ENCODE peak calls at places on chromosome 2, in five cellular contexts. V is endothelial cell, H is GM23338, P is fibroblast of the aortic adventitia, B is colonic mucosa. Z is an unnamed sample.

GRCh38 chr2:168849610-168850009 is 40.6 kb downstream of the SPC25 start:
- DNase-seq in H (peak; percentile 63), P (peak; percentile 37), V (peak; percentile 47), B (peak; percentile 55), Z (peak; percentile 17)

GRCh38 chr2:96116879-96117533 is 635 bp upstream of the ADRA2B start:
- DNase-seq in B (peak; percentile 57), V (peak; percentile 81), P (peak; percentile 14), H (peak; percentile 78), Z (peak; percentile 76)

GRCh38 chr2:217248312-217248935 is 388.6 kb upstream of the TNP1 start:
- DNase-seq in B (peak; percentile 59), V (no peak), H (peak; percentile 14), P (peak; percentile 69), Z (peak; percentile 33)

GRCh38 chr2:226835420-226835795 is 446 bp upstream of the RHBDD1 start:
- DNase-seq in B (no peak), P (no peak), H (peak; percentile 67), V (peak; percentile 66), Z (peak; percentile 63)

GRCh38 chr2:146734042-146734715 is 1110.7 kb upstream of the ACVR2A start:
- DNase-seq in V (peak; percentile 28), B (no peak), P (peak; percentile 87), H (peak; percentile 74), Z (no peak)

GRCh38 chr2:37367310-37367709 is 22.9 kb downstream of the QPCT start:
- DNase-seq in H (no peak), V (no peak), P (no peak), B (no peak), Z (no peak)

GRCh38 chr2:98736464-98736889 is 5.5 kb upstream of the MGAT4A start:
- DNase-seq in P (no peak), B (no peak), V (no peak), H (no peak), Z (no peak)

GRCh38 chr2:11121823-11122155 is 33.5 kb upstream of the SLC66A3 start:
- DNase-seq in H (no peak), V (no peak), P (no peak), B (no peak), Z (no peak)

GRCh38 chr2:177573120-177573519 is 180.5 kb downstream of the AGPS start:
- DNase-seq in H (no peak), V (no peak), B (no peak), P (peak; percentile 34), Z (no peak)

GRCh38 chr2:38068228-38068627 is 7.7 kb downstream of the CYP1B1 start:
- DNase-seq in P (peak; percentile 41), V (no peak), H (no peak), B (no peak), Z (no peak)

GRCh38 chr2:86492057-86492456 is 50.9 kb downstream of the KDM3A start:
- DNase-seq in P (peak; percentile 49), B (no peak), V (no peak), H (no peak), Z (no peak)

GRCh38 chr2:75047189-75047812 is 88.9 kb downstream of the POLE4 start:
- DNase-seq in B (no peak), H (no peak), P (peak; percentile 57), V (no peak), Z (no peak)

GRCh38 chr2:23669413-23670244 is 257.3 kb downstream of the ATAD2B start:
- DNase-seq in B (peak; percentile 29), P (peak; percentile 88), V (no peak), H (no peak), Z (no peak)

GRCh38 chr2:207066784-207067460 is 98.8 kb downstream of the KLF7 start:
- DNase-seq in H (no peak), B (no peak), P (no peak), V (no peak), Z (no peak)

GRCh38 chr2:74892609-74893008 is 58.7 kb downstream of the HK2 start:
- DNase-seq in H (no peak), B (no peak), V (no peak), P (no peak), Z (no peak)

GRCh38 chr2:146523218-146523617 is 1321.6 kb upstream of the ACVR2A start:
- DNase-seq in P (peak; percentile 16), H (peak; percentile 18), V (no peak), B (no peak), Z (no peak)

GRCh38 chr2:170827841-170828532 is 11.3 kb downstream of the GAD1 start:
- DNase-seq in P (no peak), V (no peak), B (no peak), H (no peak), Z (no peak)

GRCh38 chr2:70684846-70685622 is 83.0 kb downstream of the ADD2 start:
- DNase-seq in V (no peak), H (no peak), P (no peak), B (no peak), Z (no peak)

GRCh38 chr2:168717790-168718502 is 84.5 kb upstream of the NOSTRIN start:
- DNase-seq in V (no peak), H (no peak), B (no peak), P (no peak), Z (no peak)

GRCh38 chr2:121187351-121187921 is 97.6 kb downstream of the TFCP2L1 start:
- DNase-seq in H (no peak), V (no peak), P (no peak), B (no peak), Z (no peak)

GRCh38 chr2:44957656-44958327 is 16.3 kb downstream of the SIX3 start:
- DNase-seq in B (no peak), P (peak; percentile 47), H (no peak), V (no peak), Z (no peak)

GRCh38 chr2:88857951-88858406 is 166.5 kb downstream of the RPIA start:
- DNase-seq in V (no peak), H (peak; percentile 46), P (peak; percentile 26), B (peak; percentile 30), Z (peak; percentile 44)

GRCh38 chr2:141942006-141942789 is 188.6 kb downstream of the LRP1B start:
- DNase-seq in P (no peak), V (no peak), B (no peak), H (peak; percentile 36), Z (no peak)
- TF ChIP-seq CTCF in P (no peak), V (peak; percentile 68), B (no peak), H (peak; percentile 59), Z (peak; percentile 59)

GRCh38 chr2:30230855-30231725 is at the start of gene LBH:
- DNase-seq in P (peak; percentile 91), V (peak; percentile 92), B (peak; percentile 81), H (peak; percentile 74), Z (peak; percentile 89)
- TF ChIP-seq CTCF in P (no peak), V (no peak), B (no peak), H (no peak), Z (no peak)

DNA sequence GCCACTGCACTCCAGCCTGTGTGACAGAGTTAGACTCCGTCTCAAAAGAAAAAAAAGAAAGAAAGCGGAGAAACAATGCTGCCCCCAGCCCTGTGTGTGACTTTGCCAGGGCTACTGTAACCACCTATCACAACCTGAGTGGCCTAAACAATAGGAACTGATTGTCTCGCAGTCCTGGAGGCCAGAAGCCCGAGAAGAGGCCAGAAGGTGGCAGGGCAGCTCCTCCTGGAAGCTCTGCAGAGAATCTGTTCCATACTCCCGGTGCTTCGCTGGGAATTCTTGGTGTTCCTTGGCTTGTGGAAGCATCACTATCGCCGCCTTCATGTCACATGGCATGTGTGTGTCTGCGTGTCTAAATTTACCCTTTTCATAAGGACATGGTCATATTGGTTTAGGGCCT is 14.4 kb upstream of the RAB17 start:
- DNase-seq in B (no peak), P (peak; percentile 49), H (no peak), V (no peak), Z (no peak)
- TF ChIP-seq CTCF in B (no peak), P (peak; percentile 44), H (peak; percentile 60), V (no peak), Z (no peak)

GRCh38 chr2:118661184-118661583 is 186.3 kb downstream of the EN1 start:
- DNase-seq in H (peak; percentile 56), V (no peak), B (no peak), P (peak; percentile 49), Z (no peak)
- TF ChIP-seq CTCF in H (no peak), V (no peak), B (no peak), P (peak; percentile 39), Z (peak; percentile 19)

DNA sequence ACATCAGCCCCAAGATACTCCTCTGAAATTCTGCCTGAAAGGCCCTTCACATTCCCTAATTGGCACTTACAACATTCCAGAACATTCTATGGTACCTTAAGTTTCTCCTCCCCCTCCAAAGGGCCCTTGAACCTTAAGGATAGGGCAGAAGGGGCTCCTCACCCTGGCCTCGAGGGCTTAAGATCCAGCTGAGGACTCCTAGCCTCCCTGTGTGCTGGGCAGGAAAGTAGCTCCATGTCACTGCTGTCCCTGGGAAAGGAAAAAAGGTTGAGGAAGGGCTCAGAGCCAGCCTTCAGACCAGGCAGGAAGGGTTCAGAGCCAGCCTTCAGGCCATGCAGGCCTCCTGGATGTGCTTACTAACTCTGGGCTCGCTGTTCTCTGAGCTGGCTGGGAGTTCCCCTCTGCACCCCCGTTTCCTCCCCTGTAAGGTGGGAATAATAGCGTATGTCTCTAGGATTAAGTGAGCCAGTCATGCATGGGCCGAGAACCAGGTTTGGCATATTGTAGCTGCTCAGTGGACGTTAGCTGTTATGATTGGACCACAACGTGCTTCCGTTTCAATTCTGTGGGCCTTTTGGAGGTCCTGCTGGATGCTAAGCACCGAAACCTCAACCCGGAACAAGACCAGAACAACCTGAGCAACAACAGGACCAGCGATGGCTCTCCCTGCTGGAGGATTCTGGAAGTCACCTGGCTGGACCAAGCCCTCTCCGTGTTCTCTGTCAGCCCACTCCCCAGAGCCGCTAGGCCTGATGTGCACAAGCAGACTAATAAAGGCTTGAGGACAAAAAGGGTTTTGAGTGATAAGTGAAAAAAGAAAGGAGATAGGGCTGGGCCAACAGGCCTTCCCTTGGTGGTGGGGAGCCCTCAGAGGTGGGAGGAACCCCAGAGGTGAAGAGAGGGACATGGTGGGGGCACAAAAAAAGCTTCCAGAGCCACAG is 1.0 kb upstream of the B3GNT7 start:
- DNase-seq in H (peak; percentile 86), V (no peak), P (no peak), B (peak; percentile 67), Z (no peak)
- TF ChIP-seq CTCF in H (peak; percentile 77), V (peak; percentile 22), P (no peak), B (peak; percentile 49), Z (peak; percentile 28)

DNA sequence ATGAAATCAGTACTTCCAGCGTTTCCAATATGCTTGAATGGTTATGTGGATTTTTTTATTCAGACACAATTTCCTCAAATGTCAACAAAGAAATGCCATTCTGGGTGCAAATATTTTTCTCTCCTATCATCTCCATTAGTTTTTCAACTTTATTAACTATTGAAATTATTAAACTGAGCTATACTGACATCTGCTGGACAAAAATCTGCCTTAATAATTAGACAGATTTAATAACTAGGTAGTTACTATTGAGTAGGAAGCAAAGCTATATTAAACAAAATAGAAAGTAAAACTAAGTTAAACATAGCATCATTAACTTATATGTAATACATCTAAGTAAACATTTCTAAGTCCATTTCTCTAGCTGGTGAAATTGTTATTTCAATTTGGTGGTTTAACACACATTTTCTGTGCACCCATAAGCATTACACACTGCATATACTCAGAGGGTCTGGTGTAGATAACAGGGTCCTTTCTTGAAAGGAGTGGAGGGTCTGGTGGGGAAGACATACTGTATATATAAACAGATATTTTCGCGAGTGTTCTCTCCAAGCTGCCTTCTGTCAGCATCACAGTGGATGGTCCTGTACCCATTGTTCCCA is 77.0 kb downstream of the LANCL1 start:
- DNase-seq in H (no peak), V (no peak), B (no peak), P (peak; percentile 35), Z (no peak)
- TF ChIP-seq CTCF in H (no peak), V (peak; percentile 52), B (no peak), P (peak; percentile 36), Z (peak; percentile 22)

GRCh38 chr2:105969552-105969951 is 224.5 kb downstream of the UXS1 start:
- DNase-seq in V (peak; percentile 46), P (no peak), B (no peak), H (peak; percentile 77), Z (peak; percentile 47)
- TF ChIP-seq CTCF in V (peak; percentile 33), P (peak; percentile 24), B (no peak), H (peak; percentile 94), Z (peak; percentile 33)

Z was measured in glutamatergic neuron.